ENCODE peak calls at places on chromosomes 3 and 15, in nine cellular contexts. One of them, this sample, is unnamed.

GRCh38 chr15:56735589-56735988 is 2.3 kb upstream of the ZNF280D start:
- DNase-seq in D721Med: no peak
- DNase-seq in colonic mucosa: no peak
- DNase-seq in transverse colon: no peak
- DNase-seq in caudate nucleus: no peak
- DNase-seq in activated CD4-positive, CD25-positive, alpha-beta regulatory T cell: no peak
- DNase-seq in GM13976: no peak
- DNase-seq in A673: no peak
- DNase-seq in skeletal muscle cell: no peak
- DNase-seq in this sample: no peak

GRCh38 chr3:59857589-59858346 is 807.9 kb upstream of the CFAP20DC start:
- DNase-seq in GM13976: peak
- DNase-seq in colonic mucosa: peak
- DNase-seq in caudate nucleus: peak
- DNase-seq in skeletal muscle cell: peak
- DNase-seq in activated CD4-positive, CD25-positive, alpha-beta regulatory T cell: peak
- DNase-seq in A673: peak
- DNase-seq in D721Med: peak
- DNase-seq in transverse colon: peak
- DNase-seq in this sample: peak

GRCh38 chr3:18426597-18426996 is 1.5 kb upstream of the SATB1 start:
- DNase-seq in GM13976: no peak
- DNase-seq in activated CD4-positive, CD25-positive, alpha-beta regulatory T cell: no peak
- DNase-seq in caudate nucleus: no peak
- DNase-seq in D721Med: no peak
- DNase-seq in transverse colon: no peak
- DNase-seq in A673: no peak
- DNase-seq in skeletal muscle cell: no peak
- DNase-seq in colonic mucosa: no peak
- DNase-seq in this sample: no peak

GRCh38 chr3:169218314-169218983 is 445.1 kb downstream of the MECOM start:
- DNase-seq in activated CD4-positive, CD25-positive, alpha-beta regulatory T cell: no peak
- DNase-seq in D721Med: no peak
- DNase-seq in caudate nucleus: no peak
- DNase-seq in skeletal muscle cell: no peak
- DNase-seq in A673: peak
- DNase-seq in transverse colon: peak
- DNase-seq in colonic mucosa: peak
- DNase-seq in GM13976: no peak
- DNase-seq in this sample: peak

GRCh38 chr3:66138336-66139234 is 82.2 kb upstream of the SLC25A26 start:
- DNase-seq in D721Med: no peak
- DNase-seq in colonic mucosa: peak
- DNase-seq in GM13976: peak
- DNase-seq in skeletal muscle cell: no peak
- DNase-seq in transverse colon: peak
- DNase-seq in activated CD4-positive, CD25-positive, alpha-beta regulatory T cell: no peak
- DNase-seq in caudate nucleus: peak
- DNase-seq in A673: peak
- DNase-seq in this sample: peak

GRCh38 chr3:161348791-161349400 is 22.4 kb downstream of the SPTSSB start:
- DNase-seq in skeletal muscle cell: no peak
- DNase-seq in colonic mucosa: no peak
- DNase-seq in transverse colon: no peak
- DNase-seq in GM13976: no peak
- DNase-seq in caudate nucleus: no peak
- DNase-seq in D721Med: no peak
- DNase-seq in A673: peak
- DNase-seq in activated CD4-positive, CD25-positive, alpha-beta regulatory T cell: no peak
- DNase-seq in this sample: peak

GRCh38 chr3:150349314-150350097 is 58.6 kb upstream of the TSC22D2 start:
- DNase-seq in activated CD4-positive, CD25-positive, alpha-beta regulatory T cell: no peak
- DNase-seq in colonic mucosa: no peak
- DNase-seq in GM13976: no peak
- DNase-seq in D721Med: no peak
- DNase-seq in transverse colon: no peak
- DNase-seq in A673: no peak
- DNase-seq in skeletal muscle cell: no peak
- DNase-seq in caudate nucleus: peak
- DNase-seq in this sample: no peak

GRCh38 chr15:68366314-68366713 is 65.6 kb downstream of the ITGA11 start:
- DNase-seq in A673: peak
- DNase-seq in D721Med: no peak
- DNase-seq in skeletal muscle cell: no peak
- DNase-seq in transverse colon: no peak
- DNase-seq in activated CD4-positive, CD25-positive, alpha-beta regulatory T cell: no peak
- DNase-seq in caudate nucleus: no peak
- DNase-seq in colonic mucosa: no peak
- DNase-seq in GM13976: no peak
- DNase-seq in this sample: no peak